ENCODE peak calls at places on chromosomes 1 and 21, in four cellular contexts. K, N, E and O are unnamed samples.

GRCh38 chr1:161914595-161914994 is 109.1 kb downstream of the OLFML2B start:
- DNase-seq in K (no peak), N (no peak), E (no peak), O (no peak)

GRCh38 chr1:17563494-17564281 is 24.2 kb downstream of the ARHGEF10L start:
- DNase-seq in K (no peak), N (no peak), E (no peak), O (no peak)

GRCh38 chr1:81600878-81601658 is 199.7 kb upstream of the ADGRL2 start:
- DNase-seq in K (no peak), N (no peak), E (no peak), O (no peak)

GRCh38 chr21:25639922-25640670 is 1.0 kb downstream of the JAM2 start:
- DNase-seq in K (peak; percentile 30), N (no peak), E (peak; percentile 40), O (peak; percentile 16)

GRCh38 chr1:152109231-152109997 is 5.8 kb downstream of the TCHH start:
- DNase-seq in K (no peak), N (no peak), E (no peak), O (no peak)

GRCh38 chr1:199150764-199151163 is 511.9 kb downstream of the PTPRC start:
- DNase-seq in K (no peak), N (no peak), E (no peak), O (no peak)

GRCh38 chr1:160494620-160495019 is 28.4 kb downstream of the SLAMF6 start:
- DNase-seq in K (peak; percentile 1), N (no peak), E (no peak), O (no peak)

GRCh38 chr1:47755368-47755990 is 241.7 kb downstream of the TRABD2B start:
- DNase-seq in K (peak; percentile 6), N (no peak), E (no peak), O (peak; percentile 70)

GRCh38 chr1:183002797-183003594 is 20.2 kb upstream of the LAMC1 start:
- DNase-seq in K (peak; percentile 51), N (no peak), E (no peak), O (no peak)

GRCh38 chr1:5343256-5344020 is 648.8 kb downstream of the NPHP4 start:
- DNase-seq in K (no peak), N (no peak), E (no peak), O (no peak)

GRCh38 chr1:94669213-94669612 is 127.7 kb upstream of the F3 start:
- DNase-seq in K (no peak), N (no peak), E (no peak), O (no peak)

GRCh38 chr1:187848321-187848720 is 1019.6 kb downstream of the PLA2G4A start:
- DNase-seq in K (no peak), N (no peak), E (no peak), O (no peak)

GRCh38 chr21:27269646-27270045 is 302.8 kb upstream of the ADAMTS5 start:
- DNase-seq in K (peak; percentile 96), N (peak; percentile 69), E (no peak), O (no peak)

GRCh38 chr1:217048104-217048707 is 325.0 kb upstream of the ESRRG start:
- DNase-seq in K (no peak), N (no peak), E (no peak), O (peak; percentile 37)

GRCh38 chr1:115134850-115135484 is 45.7 kb upstream of the TSPAN2 start:
- DNase-seq in K (peak; percentile 72), N (peak; percentile 24), E (no peak), O (no peak)